ENCODE peak calls at places on chromosomes 5 and 9, in eight cellular contexts. One of them, this sample, is unnamed.

GRCh38 chr5:15367501-15367900 is 132.5 kb upstream of the FBXL7 start:
- DNase-seq in HS-5: no peak
- DNase-seq in natural killer cell: no peak
- DNase-seq in CD4-positive, CD25-positive, alpha-beta regulatory T cell: no peak
- DNase-seq in NCI-H1930: no peak
- DNase-seq in Ammon's horn: no peak
- DNase-seq in SIG-M5: no peak
- DNase-seq in heart left ventricle: no peak
- DNase-seq in this sample: no peak

GRCh38 chr9:100129772-100130171 is 30.7 kb downstream of the INVS start:
- DNase-seq in HS-5: no peak
- DNase-seq in natural killer cell: no peak
- DNase-seq in CD4-positive, CD25-positive, alpha-beta regulatory T cell: no peak
- DNase-seq in NCI-H1930: no peak
- DNase-seq in Ammon's horn: no peak
- DNase-seq in SIG-M5: no peak
- DNase-seq in heart left ventricle: no peak
- DNase-seq in this sample: no peak

GRCh38 chr5:87151547-87151946 is 116.1 kb upstream of the RASA1 start:
- DNase-seq in HS-5: peak
- DNase-seq in natural killer cell: no peak
- DNase-seq in CD4-positive, CD25-positive, alpha-beta regulatory T cell: peak
- DNase-seq in NCI-H1930: no peak
- DNase-seq in Ammon's horn: no peak
- DNase-seq in SIG-M5: no peak
- DNase-seq in heart left ventricle: no peak
- DNase-seq in this sample: peak

GRCh38 chr9:93492327-93492726 is 38.9 kb upstream of the FAM120AOS start:
- DNase-seq in HS-5: no peak
- DNase-seq in natural killer cell: no peak
- DNase-seq in CD4-positive, CD25-positive, alpha-beta regulatory T cell: no peak
- DNase-seq in NCI-H1930: no peak
- DNase-seq in Ammon's horn: no peak
- DNase-seq in SIG-M5: no peak
- DNase-seq in heart left ventricle: no peak
- DNase-seq in this sample: no peak

GRCh38 chr5:131430794-131431193 is 166.9 kb downstream of the CDC42SE2 start:
- DNase-seq in HS-5: no peak
- DNase-seq in natural killer cell: no peak
- DNase-seq in CD4-positive, CD25-positive, alpha-beta regulatory T cell: no peak
- DNase-seq in NCI-H1930: no peak
- DNase-seq in Ammon's horn: no peak
- DNase-seq in SIG-M5: no peak
- DNase-seq in heart left ventricle: no peak
- DNase-seq in this sample: no peak

GRCh38 chr5:93574041-93574938 is 6.7 kb downstream of the NR2F1-AS1 start:
- DNase-seq in HS-5: no peak
- DNase-seq in natural killer cell: no peak
- DNase-seq in CD4-positive, CD25-positive, alpha-beta regulatory T cell: no peak
- DNase-seq in NCI-H1930: no peak
- DNase-seq in Ammon's horn: no peak
- DNase-seq in SIG-M5: no peak
- DNase-seq in heart left ventricle: no peak
- DNase-seq in this sample: no peak

GRCh38 chr9:105216440-105217178 is 27.8 kb upstream of the SLC44A1 start:
- DNase-seq in HS-5: no peak
- DNase-seq in natural killer cell: no peak
- DNase-seq in CD4-positive, CD25-positive, alpha-beta regulatory T cell: no peak
- DNase-seq in NCI-H1930: no peak
- DNase-seq in Ammon's horn: peak
- DNase-seq in SIG-M5: no peak
- DNase-seq in heart left ventricle: peak
- DNase-seq in this sample: no peak

GRCh38 chr9:91301161-91301560 is 60.6 kb downstream of the AUH start:
- DNase-seq in HS-5: no peak
- DNase-seq in natural killer cell: no peak
- DNase-seq in CD4-positive, CD25-positive, alpha-beta regulatory T cell: no peak
- DNase-seq in NCI-H1930: no peak
- DNase-seq in Ammon's horn: no peak
- DNase-seq in SIG-M5: no peak
- DNase-seq in heart left ventricle: no peak
- DNase-seq in this sample: no peak

GRCh38 chr9:81473206-81473605 is 216.1 kb downstream of the TLE1 start:
- DNase-seq in HS-5: no peak
- DNase-seq in natural killer cell: no peak
- DNase-seq in CD4-positive, CD25-positive, alpha-beta regulatory T cell: no peak
- DNase-seq in NCI-H1930: no peak
- DNase-seq in Ammon's horn: peak
- DNase-seq in SIG-M5: no peak
- DNase-seq in heart left ventricle: no peak
- DNase-seq in this sample: no peak

GRCh38 chr9:8899541-8899940 is 1100.0 kb upstream of the DMAC1 start:
- DNase-seq in HS-5: no peak
- DNase-seq in natural killer cell: no peak
- DNase-seq in CD4-positive, CD25-positive, alpha-beta regulatory T cell: no peak
- DNase-seq in NCI-H1930: no peak
- DNase-seq in Ammon's horn: no peak
- DNase-seq in SIG-M5: no peak
- DNase-seq in heart left ventricle: no peak
- DNase-seq in this sample: no peak

GRCh38 chr9:5622019-5622418 is 6.9 kb upstream of the RIC1 start:
- DNase-seq in HS-5: peak
- DNase-seq in natural killer cell: no peak
- DNase-seq in CD4-positive, CD25-positive, alpha-beta regulatory T cell: no peak
- DNase-seq in NCI-H1930: no peak
- DNase-seq in Ammon's horn: no peak
- DNase-seq in SIG-M5: no peak
- DNase-seq in heart left ventricle: no peak
- DNase-seq in this sample: peak

GRCh38 chr5:68288756-68289134 is 73.2 kb downstream of the PIK3R1 start:
- DNase-seq in HS-5: no peak
- DNase-seq in natural killer cell: no peak
- DNase-seq in CD4-positive, CD25-positive, alpha-beta regulatory T cell: no peak
- DNase-seq in NCI-H1930: no peak
- DNase-seq in Ammon's horn: peak
- DNase-seq in SIG-M5: no peak
- DNase-seq in heart left ventricle: peak
- DNase-seq in this sample: no peak

GRCh38 chr5:124444147-124444775 is 302.2 kb downstream of the ZNF608 start:
- DNase-seq in HS-5: no peak
- DNase-seq in natural killer cell: no peak
- DNase-seq in CD4-positive, CD25-positive, alpha-beta regulatory T cell: no peak
- DNase-seq in NCI-H1930: no peak
- DNase-seq in Ammon's horn: no peak
- DNase-seq in SIG-M5: no peak
- DNase-seq in heart left ventricle: peak
- DNase-seq in this sample: no peak